ENCODE peak calls at places on chromosomes 2 and 18, in four cellular contexts. P is AG08395, R is progenitor cell of endocrine pancreas, D is neural crest cell. U is an unnamed sample.

GRCh38 chr2:236693531-236693930 is 123.9 kb downstream of the ACKR3 start:
- DNase-seq in R (no peak), P (no peak), D (no peak), U (no peak)

GRCh38 chr2:155273314-155273713 is 574.8 kb downstream of the KCNJ3 start:
- DNase-seq in D (no peak), R (no peak), P (no peak), U (no peak)

GRCh38 chr2:239106314-239106908 is 258.5 kb downstream of the TWIST2 start:
- DNase-seq in P (peak), R (no peak), D (peak), U (peak)

GRCh38 chr2:17616405-17616804 is 75.9 kb downstream of the VSNL1 start:
- DNase-seq in D (no peak), R (no peak), P (no peak), U (no peak)

GRCh38 chr2:163319006-163319405 is 416.8 kb downstream of the FIGN start:
- DNase-seq in R (no peak), D (no peak), P (no peak), U (no peak)

GRCh38 chr18:78875268-78875997 is 104.2 kb upstream of the SALL3 start:
- DNase-seq in P (no peak), R (no peak), D (peak), U (no peak)

GRCh38 chr18:2134364-2134763 is 436.9 kb downstream of the METTL4 start:
- DNase-seq in R (no peak), P (no peak), D (no peak), U (no peak)

GRCh38 chr2:193608451-193608850 is 1413.7 kb upstream of the TMEFF2 start:
- DNase-seq in R (no peak), P (no peak), D (no peak), U (no peak)

GRCh38 chr18:7870855-7871254 is 303.7 kb downstream of the PTPRM start:
- DNase-seq in P (peak), R (no peak), D (no peak), U (peak)

GRCh38 chr2:221312634-221313033 is 259.5 kb downstream of the EPHA4 start:
- DNase-seq in P (no peak), D (no peak), R (no peak), U (no peak)

GRCh38 chr2:10868465-10869314 is 43.0 kb upstream of the KCNF1 start:
- DNase-seq in P (peak), R (no peak), D (no peak), U (peak)

GRCh38 chr2:100321181-100321880 is 970 bp downstream of the LONRF2 start:
- DNase-seq in D (peak), P (peak), R (peak), U (no peak)

GRCh38 chr2:152176113-152176714 is 651 bp upstream of the STAM2 start:
- DNase-seq in R (no peak), P (peak), D (no peak), U (no peak)

GRCh38 chr2:144215701-144216675 is 303.9 kb downstream of the ZEB2 start:
- DNase-seq in P (no peak), R (no peak), D (no peak), U (no peak)

GRCh38 chr18:23141022-23141999 is 6.0 kb downstream of the CABLES1 start:
- DNase-seq in R (no peak), P (no peak), D (no peak), U (peak)

GRCh38 chr2:220114443-220114842 is 487.0 kb downstream of the SLC4A3 start:
- DNase-seq in R (no peak), P (no peak), D (no peak), U (no peak)

GRCh38 chr18:9348079-9348671 is 13.6 kb downstream of the TWSG1 start:
- DNase-seq in R (no peak), D (no peak), P (peak), U (peak)

GRCh38 chr18:70431203-70431624 is 142.4 kb downstream of the SOCS6 start:
- DNase-seq in P (peak), D (no peak), R (no peak), U (no peak)

GRCh38 chr2:43109261-43109743 is 117.1 kb downstream of the ZFP36L2 start:
- DNase-seq in P (no peak), D (no peak), R (no peak), U (no peak)

GRCh38 chr18:68431111-68431921 is 283.6 kb downstream of the TMX3 start:
- DNase-seq in D (no peak), R (no peak), P (no peak), U (peak)

GRCh38 chr2:147224070-147224469 is 620.8 kb upstream of the ACVR2A start:
- DNase-seq in P (peak), D (no peak), R (no peak), U (no peak)

GRCh38 chr18:361941-362913 is 94.4 kb upstream of the THOC1 start:
- DNase-seq in P (peak), R (no peak), D (peak), U (peak)

GRCh38 chr18:68944826-68945225 is 146.9 kb downstream of the CCDC102B start:
- DNase-seq in P (no peak), R (no peak), D (no peak), U (no peak)

GRCh38 chr2:186135697-186136096 is 350.4 kb upstream of the ZC3H15 start:
- DNase-seq in P (peak), R (no peak), D (no peak), U (peak)

GRCh38 chr2:179936654-179937053 is 70.4 kb downstream of the CWC22 start:
- DNase-seq in D (peak), P (no peak), R (peak), U (peak)

GRCh38 chr2:64987001-64987962 is 1.9 kb upstream of the SLC1A4 start:
- DNase-seq in P (peak), R (no peak), D (no peak), U (peak)

GRCh38 chr2:227606476-227606875 is 7.8 kb downstream of the SCYGR2 start:
- DNase-seq in D (no peak), R (no peak), P (no peak), U (no peak)

GRCh38 chr18:13161276-13161899 is 57.2 kb upstream of the LDLRAD4 start:
- DNase-seq in D (no peak), P (no peak), R (no peak), U (no peak)

GRCh38 chr2:83561592-83561991 is 897.5 kb downstream of the SUCLG1 start:
- DNase-seq in D (no peak), P (no peak), R (no peak), U (no peak)

GRCh38 chr2:23824777-23825212 is 102.1 kb downstream of the ATAD2B start:
- DNase-seq in P (peak), R (no peak), D (peak), U (peak)

GRCh38 chr18:77716282-77716681 is 466.6 kb downstream of the GALR1 start:
- DNase-seq in D (no peak), R (no peak), P (no peak), U (no peak)

GRCh38 chr18:61975526-61976326 is 82.9 kb upstream of the RNF152 start:
- DNase-seq in P (no peak), D (no peak), R (no peak), U (no peak)

GRCh38 chr18:6352275-6352674 is 62.4 kb downstream of the L3MBTL4 start:
- DNase-seq in D (no peak), R (no peak), P (no peak), U (no peak)

U was measured in myocyte.